ENCODE peak calls at places on chromosome 2, in four cellular contexts. S is body of pancreas, V is mucosa of descending colon, R is psoas muscle. L is an unnamed sample. For H3K36me3, the result is how much of the 10 kb centered on the place peaks cover.

GRCh38 chr2:31318360-31319336 is 84.7 kb downstream of the EHD3 start:
- DNase-seq in S (no peak), V (peak), R (peak), L (no peak)

GRCh38 chr2:46000660-46001059 is 296.5 kb upstream of the EPAS1 start:
- DNase-seq in S (no peak), V (no peak), R (no peak), L (no peak)

GRCh38 chr2:148989882-148990493 is 48.5 kb upstream of the LYPD6B start:
- DNase-seq in S (peak), V (peak), R (no peak), L (no peak)

GRCh38 chr2:134295441-134295840 is 41.6 kb downstream of the MGAT5 start:
- DNase-seq in S (no peak), V (no peak), R (no peak), L (no peak)

GRCh38 chr2:28274911-28275685 is 117.6 kb upstream of the FOSL2 start:
- DNase-seq in S (no peak), V (peak), R (no peak), L (peak)

GRCh38 chr2:38871432-38871831 is 4.3 kb downstream of the DHX57 start:
- DNase-seq in S (no peak), V (no peak), R (no peak), L (no peak)

GRCh38 chr2:63888490-63889402 is 47.0 kb downstream of the UGP2 start:
- DNase-seq in S (peak), V (peak), R (peak), L (no peak)

GRCh38 chr2:189824694-189825396 is 40.6 kb downstream of the PMS1 start:
- DNase-seq in S (no peak), V (no peak), R (no peak), L (no peak)

GRCh38 chr2:28695245-28695647 is 56.4 kb upstream of the PPP1CB start:
- DNase-seq in S (no peak), V (no peak), R (no peak), L (no peak)

GRCh38 chr2:44777542-44777941 is 164.0 kb upstream of the SIX3 start:
- DNase-seq in S (no peak), V (no peak), R (no peak), L (no peak)

GRCh38 chr2:154637426-154637825 is 61.1 kb upstream of the KCNJ3 start:
- DNase-seq in S (no peak), V (no peak), R (no peak), L (no peak)

GRCh38 chr2:43102366-43103092 is 123.9 kb downstream of the ZFP36L2 start:
- DNase-seq in S (no peak), V (no peak), R (peak), L (no peak)

GRCh38 chr2:47309952-47310800 is 92.8 kb upstream of the MSH2 start:
- DNase-seq in S (no peak), V (peak), R (no peak), L (no peak)

GRCh38 chr2:146143971-146144370 is 1624.1 kb upstream of the ZEB2 start:
- DNase-seq in S (no peak), V (no peak), R (no peak), L (no peak)

GRCh38 chr2:9205481-9205880 is 1.1 kb upstream of the ASAP2 start:
- DNase-seq in S (no peak), V (no peak), R (no peak), L (no peak)

GRCh38 chr2:68225119-68225632 is 27.2 kb downstream of the PPP3R1 start:
- DNase-seq in S (peak), V (peak), R (no peak), L (no peak)

GRCh38 chr2:45643095-45643494 is 8.4 kb upstream of the PRKCE start:
- DNase-seq in S (peak), V (no peak), R (no peak), L (no peak)

GRCh38 chr2:126774761-126775160 is 118.8 kb downstream of the GYPC start:
- DNase-seq in S (no peak), V (no peak), R (no peak), L (no peak)

GRCh38 chr2:226837787-226838603 is 2.1 kb downstream of the RHBDD1 start:
- DNase-seq in S (no peak), V (no peak), R (no peak), L (no peak)

GRCh38 chr2:190105554-190105953 is 43.0 kb upstream of the MSTN start:
- DNase-seq in S (no peak), V (no peak), R (no peak), L (no peak)

GRCh38 chr2:38863061-38863695 is 12.6 kb downstream of the DHX57 start:
- DNase-seq in S (no peak), V (no peak), R (no peak), L (no peak)

GRCh38 chr2:108417254-108417653 is 31.8 kb upstream of the GCC2 start:
- DNase-seq in S (no peak), V (peak), R (no peak), L (no peak)

GRCh38 chr2:44996356-44996755 is 12.9 kb downstream of the SIX2 start:
- DNase-seq in S (no peak), V (no peak), R (no peak), L (no peak)

GRCh38 chr2:120245933-120246332 is 6.7 kb upstream of the RALB start:
- DNase-seq in S (no peak), V (peak), R (no peak), L (no peak)

GRCh38 chr2:135097532-135098231 is 45.6 kb downstream of the RAB3GAP1 start:
- DNase-seq in S (no peak), V (no peak), R (no peak), L (no peak)

GRCh38 chr2:70942396-70942795 is 6.7 kb downstream of the ATP6V1B1 start:
- DNase-seq in S (no peak), V (no peak), R (no peak), L (no peak)

GRCh38 chr2:151472966-151473365 is 63.3 kb downstream of the RIF1 start:
- DNase-seq in S (no peak), V (no peak), R (no peak), L (no peak)
- H3K36me3 ChIP-seq in S (under half), V (under half), R (half or more), L (under half)

DNA sequence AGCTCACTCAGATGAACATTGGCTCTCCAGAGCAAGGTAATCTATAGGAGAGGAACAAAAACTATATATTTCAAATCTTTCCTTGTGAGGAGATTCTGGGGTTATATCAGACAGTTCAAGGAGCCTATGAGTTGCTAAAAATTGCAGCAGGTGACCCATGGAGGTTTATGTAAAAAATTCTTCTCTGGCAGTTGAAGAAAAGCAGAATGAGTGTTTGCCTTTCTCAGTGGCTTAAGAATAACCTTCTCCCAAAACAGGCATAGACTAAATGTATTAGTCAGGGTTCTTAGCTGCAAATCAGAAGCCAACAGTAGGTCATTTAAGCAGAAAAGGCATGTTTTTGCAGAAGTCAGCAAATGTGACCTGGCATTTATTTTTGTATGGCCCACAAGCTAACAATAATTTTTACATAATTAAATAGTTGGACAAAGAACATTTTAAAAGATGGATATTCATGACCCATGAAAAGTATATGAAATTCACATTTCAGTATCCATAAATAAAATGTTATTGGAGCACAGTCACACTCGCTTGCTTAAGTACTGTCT is 93.3 kb upstream of the TLK1 start:
- DNase-seq in S (no peak), V (no peak), R (no peak), L (no peak)
- TF ChIP-seq CTCF in S (no peak), V (no peak), R (no peak), L (no peak)

GRCh38 chr2:11856095-11856494 is 109.7 kb downstream of the LPIN1 start:
- DNase-seq in S (no peak), V (no peak), R (no peak), L (no peak)

GRCh38 chr2:11852526-11853196 is 106.2 kb downstream of the LPIN1 start:
- DNase-seq in S (no peak), V (no peak), R (no peak), L (no peak)

GRCh38 chr2:11855120-11855760 is 108.8 kb downstream of the LPIN1 start:
- DNase-seq in S (no peak), V (no peak), R (no peak), L (no peak)

GRCh38 chr2:11851881-11852280 is 105.4 kb downstream of the LPIN1 start:
- DNase-seq in S (no peak), V (no peak), R (no peak), L (no peak)

GRCh38 chr2:11853197-11853588 is 106.8 kb downstream of the LPIN1 start:
- DNase-seq in S (no peak), V (no peak), R (no peak), L (no peak)
- H3K4me3 ChIP-seq in S (no peak), V (no peak), R (no peak), L (no peak)

GRCh38 chr2:101873543-101873942 is 118.2 kb upstream of the IL1R2 start:
- DNase-seq in S (no peak), V (no peak), R (no peak), L (no peak)

GRCh38 chr2:101874069-101874468 is 117.7 kb upstream of the IL1R2 start:
- DNase-seq in S (no peak), V (no peak), R (no peak), L (no peak)

GRCh38 chr2:101871480-101871879 is 120.3 kb upstream of the IL1R2 start:
- DNase-seq in S (no peak), V (no peak), R (no peak), L (no peak)

GRCh38 chr2:101870444-101870843 is 121.3 kb upstream of the IL1R2 start:
- DNase-seq in S (no peak), V (no peak), R (no peak), L (no peak)

DNA sequence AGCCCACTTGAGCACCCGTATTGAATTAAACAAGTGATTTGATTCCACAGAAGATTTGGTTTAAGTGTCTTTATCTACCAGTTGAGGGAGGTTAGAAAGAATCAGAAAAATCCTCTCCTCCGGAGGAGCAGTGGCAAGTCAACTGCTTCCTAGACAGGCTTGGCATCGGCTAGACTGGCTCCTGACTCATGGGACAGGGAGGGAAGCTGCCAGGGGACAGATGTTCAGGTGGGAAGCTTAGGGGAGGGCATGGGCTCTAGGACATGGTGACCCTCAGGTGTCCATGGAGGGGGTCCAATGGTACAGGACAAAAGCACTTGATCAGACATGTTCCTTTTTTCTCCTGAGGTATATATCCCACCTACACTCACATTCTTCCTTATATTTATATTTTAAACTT is 119.3 kb upstream of the IL1R2 start:
- DNase-seq in S (no peak), V (no peak), R (no peak), L (no peak)
- H3K36me3 ChIP-seq in S (under half), V (under half), R (half or more), L (under half)